ENCODE peak calls at places on chromosomes 3 and 15, in nine cellular contexts. One of them, this sample, is unnamed.

GRCh38 chr3:30747771-30748281 is 141.4 kb downstream of the TGFBR2 start:
- DNase-seq in colonic mucosa: no peak
- DNase-seq in SK-N-DZ: peak; percentile 48
- DNase-seq in NCI-H69: peak; percentile 50
- DNase-seq in nucleus accumbens: no peak
- DNase-seq in nephron progenitor cell: no peak
- DNase-seq in neural crest cell: no peak
- DNase-seq in cerebellar cortex: no peak
- DNase-seq in glutamatergic neuron: no peak
- DNase-seq in this sample: no peak

GRCh38 chr3:183013857-183014256 is 33.5 kb upstream of the DCUN1D1 start:
- DNase-seq in colonic mucosa: no peak
- DNase-seq in SK-N-DZ: no peak
- DNase-seq in NCI-H69: no peak
- DNase-seq in nucleus accumbens: no peak
- DNase-seq in nephron progenitor cell: no peak
- DNase-seq in neural crest cell: no peak
- DNase-seq in cerebellar cortex: no peak
- DNase-seq in glutamatergic neuron: no peak
- DNase-seq in this sample: no peak

GRCh38 chr3:45787551-45787950 is 8.8 kb downstream of the SLC6A20 start:
- DNase-seq in colonic mucosa: peak; percentile 9
- DNase-seq in SK-N-DZ: no peak
- DNase-seq in NCI-H69: no peak
- DNase-seq in nucleus accumbens: no peak
- DNase-seq in nephron progenitor cell: no peak
- DNase-seq in neural crest cell: no peak
- DNase-seq in cerebellar cortex: no peak
- DNase-seq in glutamatergic neuron: no peak
- DNase-seq in this sample: no peak

GRCh38 chr3:99780749-99781148 is 36.9 kb upstream of the CMSS1 start:
- DNase-seq in colonic mucosa: no peak
- DNase-seq in SK-N-DZ: no peak
- DNase-seq in NCI-H69: no peak
- DNase-seq in nucleus accumbens: no peak
- DNase-seq in nephron progenitor cell: no peak
- DNase-seq in neural crest cell: no peak
- DNase-seq in cerebellar cortex: no peak
- DNase-seq in glutamatergic neuron: no peak
- DNase-seq in this sample: no peak

GRCh38 chr15:63389902-63390301 is 8.3 kb upstream of the CA12 start:
- DNase-seq in colonic mucosa: peak; percentile 98
- DNase-seq in SK-N-DZ: no peak
- DNase-seq in NCI-H69: peak; percentile 99
- DNase-seq in nucleus accumbens: no peak
- DNase-seq in nephron progenitor cell: no peak
- DNase-seq in neural crest cell: no peak
- DNase-seq in cerebellar cortex: no peak
- DNase-seq in glutamatergic neuron: no peak
- DNase-seq in this sample: no peak

GRCh38 chr3:127691494-127691893 is 18.7 kb downstream of the ABTB1 start:
- DNase-seq in colonic mucosa: no peak
- DNase-seq in SK-N-DZ: no peak
- DNase-seq in NCI-H69: no peak
- DNase-seq in nucleus accumbens: no peak
- DNase-seq in nephron progenitor cell: no peak
- DNase-seq in neural crest cell: no peak
- DNase-seq in cerebellar cortex: no peak
- DNase-seq in glutamatergic neuron: peak; percentile 11
- DNase-seq in this sample: no peak

GRCh38 chr15:27744651-27745050 is 354.5 kb downstream of the OCA2 start:
- DNase-seq in colonic mucosa: no peak
- DNase-seq in SK-N-DZ: no peak
- DNase-seq in NCI-H69: no peak
- DNase-seq in nucleus accumbens: no peak
- DNase-seq in nephron progenitor cell: no peak
- DNase-seq in neural crest cell: no peak
- DNase-seq in cerebellar cortex: no peak
- DNase-seq in glutamatergic neuron: no peak
- DNase-seq in this sample: no peak

GRCh38 chr3:157335198-157335597 is 101.5 kb upstream of the PTX3 start:
- DNase-seq in colonic mucosa: no peak
- DNase-seq in SK-N-DZ: no peak
- DNase-seq in NCI-H69: no peak
- DNase-seq in nucleus accumbens: no peak
- DNase-seq in nephron progenitor cell: no peak
- DNase-seq in neural crest cell: no peak
- DNase-seq in cerebellar cortex: no peak
- DNase-seq in glutamatergic neuron: no peak
- DNase-seq in this sample: no peak

GRCh38 chr15:31552482-31553099 is 226.0 kb downstream of the KLF13 start:
- DNase-seq in colonic mucosa: no peak
- DNase-seq in SK-N-DZ: no peak
- DNase-seq in NCI-H69: no peak
- DNase-seq in nucleus accumbens: no peak
- DNase-seq in nephron progenitor cell: no peak
- DNase-seq in neural crest cell: no peak
- DNase-seq in cerebellar cortex: peak; percentile 17
- DNase-seq in glutamatergic neuron: no peak
- DNase-seq in this sample: no peak

GRCh38 chr15:57635300-57635944 is 43.7 kb downstream of the MYZAP start:
- DNase-seq in colonic mucosa: no peak
- DNase-seq in SK-N-DZ: no peak
- DNase-seq in NCI-H69: no peak
- DNase-seq in nucleus accumbens: no peak
- DNase-seq in nephron progenitor cell: no peak
- DNase-seq in neural crest cell: no peak
- DNase-seq in cerebellar cortex: peak; percentile 90
- DNase-seq in glutamatergic neuron: no peak
- DNase-seq in this sample: no peak

GRCh38 chr3:99776516-99777209 is 41.0 kb upstream of the CMSS1 start:
- DNase-seq in colonic mucosa: no peak
- DNase-seq in SK-N-DZ: no peak
- DNase-seq in NCI-H69: no peak
- DNase-seq in nucleus accumbens: no peak
- DNase-seq in nephron progenitor cell: no peak
- DNase-seq in neural crest cell: no peak
- DNase-seq in cerebellar cortex: no peak
- DNase-seq in glutamatergic neuron: no peak
- DNase-seq in this sample: no peak

GRCh38 chr3:189404036-189404435 is 227.2 kb upstream of the TP63 start:
- DNase-seq in colonic mucosa: no peak
- DNase-seq in SK-N-DZ: no peak
- DNase-seq in NCI-H69: peak; percentile 72
- DNase-seq in nucleus accumbens: no peak
- DNase-seq in nephron progenitor cell: no peak
- DNase-seq in neural crest cell: no peak
- DNase-seq in cerebellar cortex: no peak
- DNase-seq in glutamatergic neuron: no peak
- DNase-seq in this sample: no peak

GRCh38 chr15:68555348-68556037 is 23.3 kb upstream of the CORO2B start:
- DNase-seq in colonic mucosa: no peak
- DNase-seq in SK-N-DZ: no peak
- DNase-seq in NCI-H69: no peak
- DNase-seq in nucleus accumbens: no peak
- DNase-seq in nephron progenitor cell: no peak
- DNase-seq in neural crest cell: no peak
- DNase-seq in cerebellar cortex: no peak
- DNase-seq in glutamatergic neuron: no peak
- DNase-seq in this sample: no peak

This sample was measured in GM20000.